ENCODE peak calls at places on chromosomes 5 and 9, in eight cellular contexts. H is CD8-positive, alpha-beta T cell; B is mucosa of descending colon; I is cardiac muscle cell; Z is sigmoid colon; E is ovary; G is GM23338; V is colonic mucosa. X is an unnamed sample.

GRCh38 chr9:138116521-138116920 is 238.9 kb downstream of the CACNA1B start:
- DNase-seq in Z (no peak), B (no peak), I (no peak), G (no peak), E (no peak), H (no peak), V (no peak), X (peak; percentile 5)

GRCh38 chr5:56851258-56851941 is 36.1 kb downstream of the MAP3K1 start:
- DNase-seq in B (no peak), E (no peak), G (no peak), I (no peak), Z (no peak), V (no peak), H (no peak), X (no peak)

GRCh38 chr5:157306092-157306491 is 40.2 kb downstream of the CYFIP2 start:
- DNase-seq in V (no peak), H (no peak), B (no peak), Z (no peak), I (no peak), E (no peak), G (no peak), X (no peak)

GRCh38 chr5:123223906-123224305 is 134.9 kb downstream of the PRDM6 start:
- DNase-seq in I (no peak), G (no peak), V (no peak), H (no peak), B (no peak), E (no peak), Z (no peak), X (no peak)

GRCh38 chr5:75116836-75117235 is 64.5 kb upstream of the GCNT4 start:
- DNase-seq in E (no peak), B (no peak), G (no peak), Z (no peak), I (no peak), H (no peak), V (no peak), X (no peak)

GRCh38 chr9:26369096-26369495 is 523.5 kb downstream of the CAAP1 start:
- DNase-seq in Z (no peak), I (no peak), G (no peak), E (no peak), B (no peak), V (no peak), H (no peak), X (no peak)

GRCh38 chr9:116002624-116003023 is 151.0 kb upstream of the PAPPA start:
- DNase-seq in G (no peak), Z (no peak), V (no peak), B (no peak), I (no peak), E (no peak), H (no peak), X (no peak)

GRCh38 chr5:180214870-180215737 is 6.1 kb upstream of the RASGEF1C start:
- DNase-seq in B (no peak), I (no peak), H (no peak), Z (no peak), G (no peak), V (no peak), E (no peak), X (no peak)

GRCh38 chr5:52328220-52328619 is 459.5 kb upstream of the ITGA1 start:
- DNase-seq in G (no peak), H (no peak), I (no peak), B (no peak), Z (no peak), E (no peak), V (no peak), X (no peak)

GRCh38 chr9:74521009-74521408 is 23.9 kb downstream of the RORB start:
- DNase-seq in G (no peak), H (no peak), B (no peak), I (no peak), Z (no peak), E (no peak), V (no peak), X (no peak)

GRCh38 chr5:123511290-123511647 is 708 bp upstream of the CSNK1G3 start:
- DNase-seq in V (no peak), I (no peak), G (peak; percentile 17), B (no peak), Z (no peak), H (no peak), E (no peak), X (no peak)

GRCh38 chr5:179786861-179787260 is 6.9 kb upstream of the LTC4S start:
- DNase-seq in I (no peak), G (no peak), B (no peak), V (no peak), Z (peak; percentile 57), E (no peak), H (no peak), X (no peak)

GRCh38 chr9:104743377-104743985 is 4.0 kb upstream of the NIPSNAP3A start:
- DNase-seq in H (no peak), I (peak; percentile 63), Z (no peak), B (no peak), V (no peak), E (no peak), G (peak; percentile 67), X (no peak)

GRCh38 chr5:159510282-159510681 is 180.0 kb upstream of the IL12B start:
- DNase-seq in G (peak; percentile 89), Z (no peak), I (peak; percentile 96), V (peak; percentile 43), E (peak; percentile 31), H (no peak), B (peak; percentile 63), X (peak; percentile 59)

GRCh38 chr5:65127181-65127901 is 354.4 kb downstream of the ADAMTS6 start:
- DNase-seq in V (no peak), I (no peak), B (no peak), H (no peak), E (no peak), Z (no peak), G (no peak), X (no peak)

GRCh38 chr5:6765612-6766525 is 52.6 kb downstream of the TENT4A start:
- DNase-seq in I (peak; percentile 78), B (peak; percentile 82), Z (peak; percentile 77), G (peak; percentile 93), V (peak; percentile 89), E (peak; percentile 85), H (peak; percentile 62), X (peak; percentile 63)

GRCh38 chr9:18717751-18718150 is 243.8 kb downstream of the ADAMTSL1 start:
- DNase-seq in I (no peak), H (no peak), B (no peak), Z (no peak), G (no peak), V (no peak), E (no peak), X (no peak)

GRCh38 chr5:171484460-171484899 is 65.0 kb downstream of the FGF18 start:
- DNase-seq in G (peak; percentile 54), B (no peak), I (no peak), H (peak; percentile 24), E (peak; percentile 33), V (peak; percentile 38), Z (no peak), X (no peak)

GRCh38 chr5:107196500-107196899 is 474.2 kb downstream of the EFNA5 start:
- DNase-seq in E (no peak), G (no peak), H (no peak), B (no peak), Z (no peak), V (no peak), I (no peak), X (no peak)

GRCh38 chr5:151585970-151586369 is 5.2 kb downstream of the FAT2 start:
- DNase-seq in E (no peak), B (no peak), V (no peak), H (no peak), Z (no peak), G (no peak), I (no peak), X (no peak)

GRCh38 chr9:95611354-95611753 is 94.6 kb upstream of the PTCH1 start:
- DNase-seq in I (peak; percentile 47), V (no peak), H (no peak), B (no peak), Z (no peak), G (no peak), E (no peak), X (no peak)

GRCh38 chr5:103275851-103276250 is 17.3 kb downstream of the MACIR start:
- DNase-seq in V (no peak), G (no peak), I (no peak), B (no peak), Z (no peak), E (no peak), H (no peak), X (no peak)

GRCh38 chr5:145925353-145925752 is 11.0 kb upstream of the SH3RF2 start:
- DNase-seq in H (no peak), G (peak; percentile 67), I (peak; percentile 42), Z (no peak), B (no peak), E (no peak), V (no peak), X (peak; percentile 52)

GRCh38 chr9:111542497-111543254 is 17.7 kb downstream of the ZNF483 start:
- DNase-seq in B (no peak), Z (no peak), H (no peak), G (no peak), V (no peak), E (no peak), I (no peak), X (no peak)
- H3K4me1 ChIP-seq in B (no peaks in the 10 kb centered on the region), Z (no peaks in the 10 kb centered on the region), H (no peaks in the 10 kb centered on the region), G (no peaks in the 10 kb centered on the region), V (no peaks in the 10 kb centered on the region), E (no peaks in the 10 kb centered on the region), I (no peaks in the 10 kb centered on the region), X (no peaks in the 10 kb centered on the region)

DNA sequence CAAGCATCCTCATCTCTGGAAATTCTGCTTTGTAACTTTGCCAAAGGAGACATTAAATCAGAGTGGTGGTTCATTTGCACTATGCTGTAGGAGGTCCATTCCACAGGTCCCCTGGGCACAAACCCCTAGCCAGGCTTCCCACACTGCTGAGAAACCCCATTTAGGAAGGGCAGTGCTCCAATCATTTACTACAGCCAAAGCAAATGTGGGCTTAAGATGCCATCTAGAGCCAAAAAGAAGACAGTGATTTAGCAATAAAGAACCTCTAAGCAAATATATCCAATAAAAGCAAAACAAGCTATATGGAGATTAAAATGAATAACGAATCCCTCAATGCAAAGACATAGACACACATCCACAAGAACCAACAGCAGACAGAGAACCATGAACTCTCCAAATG is 129.0 kb upstream of the ALDH1B1 start:
- DNase-seq in I (no peak), G (peak; percentile 48), V (no peak), E (no peak), Z (no peak), H (no peak), B (no peak), X (peak; percentile 35)
- TF ChIP-seq CTCF in I (peak; percentile 55), G (peak; percentile 53), V (no peak), E (no peak), Z (no peak), H (no peak), B (no peak), X (peak; percentile 27)

GRCh38 chr9:125652771-125653170 is 54.2 kb downstream of the MAPKAP1 start:
- DNase-seq in B (no peak), E (no peak), H (no peak), I (no peak), G (no peak), Z (no peak), V (no peak), X (no peak)
- H3K4me1 ChIP-seq in B (no peaks in the 10 kb centered on the region), E (no peaks in the 10 kb centered on the region), H (peaks cover 5% of the 10 kb centered on the region), I (no peaks in the 10 kb centered on the region), G (peaks cover 89% of the 10 kb centered on the region), Z (peaks cover 22% of the 10 kb centered on the region), V (no peaks in the 10 kb centered on the region), X (peaks cover 8% of the 10 kb centered on the region)

GRCh38 chr9:36204906-36205547 is 14.3 kb downstream of the CLTA start:
- DNase-seq in V (no peak), B (no peak), H (no peak), Z (peak; percentile 50), I (peak; percentile 20), E (no peak), G (peak; percentile 57), X (peak; percentile 47)
- TF ChIP-seq CTCF in V (no peak), B (no peak), H (no peak), Z (no peak), I (peak; percentile 29), E (no peak), G (peak; percentile 34), X (peak; percentile 53)

X was measured in Caco-2.